ENCODE peak calls at places on chromosomes 16 and 17, in seven cellular contexts. K is smooth muscle cell of the brain vasculature, P is A549, J is AG20443, M is NCI-H1092 treated with DMSO at 0.1 percent for 48 hours, C is head of caudate nucleus, T is germinal center. Z is an unnamed sample.

GRCh38 chr17:31392002-31392855 is 754 bp downstream of the RAB11FIP4 start:
- DNase-seq in T (no peak), P (no peak), C (peak), M (peak), J (peak), K (no peak), Z (no peak)

GRCh38 chr16:11977206-11978041 is 890 bp downstream of the SNX29 start:
- DNase-seq in C (no peak), J (peak), T (no peak), M (no peak), K (no peak), P (no peak), Z (no peak)

GRCh38 chr16:82016268-82016667 is 5.0 kb upstream of the SDR42E1 start:
- DNase-seq in M (no peak), T (no peak), P (peak), K (peak), C (no peak), J (no peak), Z (no peak)

GRCh38 chr16:13307255-13307654 is 405.9 kb downstream of the SHISA9 start:
- DNase-seq in P (no peak), J (no peak), C (no peak), K (no peak), M (no peak), T (no peak), Z (no peak)

GRCh38 chr17:40025991-40026815 is 11.0 kb downstream of the CSF3 start:
- DNase-seq in C (no peak), K (no peak), T (peak), P (no peak), J (peak), M (peak), Z (peak)

GRCh38 chr17:43917348-43918025 is 10.2 kb upstream of the MPP2 start:
- DNase-seq in M (peak), T (peak), P (no peak), K (no peak), J (peak), C (peak), Z (no peak)

GRCh38 chr17:82952019-82952418 is 112.2 kb upstream of the ZNF750 start:
- DNase-seq in M (no peak), J (no peak), P (no peak), K (no peak), T (no peak), C (no peak), Z (no peak)

GRCh38 chr17:39595294-39595693 is 12.4 kb downstream of the NEUROD2 start:
- DNase-seq in K (no peak), T (no peak), C (no peak), P (no peak), M (no peak), J (no peak), Z (no peak)

GRCh38 chr17:45718791-45719190 is 65.3 kb upstream of the CRHR1 start:
- DNase-seq in M (no peak), J (no peak), C (no peak), K (no peak), P (no peak), T (no peak), Z (no peak)

GRCh38 chr16:52549011-52549692 is 2.2 kb upstream of the TOX3 start:
- DNase-seq in P (no peak), K (no peak), T (no peak), J (no peak), M (no peak), C (no peak), Z (no peak)

GRCh38 chr16:4298761-4299522 is 16.9 kb upstream of the GLIS2 start:
- DNase-seq in J (peak), K (no peak), M (no peak), T (peak), P (peak), C (peak), Z (peak)

GRCh38 chr16:54931757-54932660 is 1.3 kb downstream of the IRX5 start:
- DNase-seq in P (no peak), K (no peak), M (no peak), J (no peak), T (no peak), C (no peak), Z (no peak)

GRCh38 chr16:68064791-68065365 is 20.3 kb upstream of the NFATC3 start:
- DNase-seq in J (peak), M (peak), C (peak), P (peak), K (no peak), T (peak), Z (peak)